ENCODE peak calls at places on chromosomes 4 and X, in six cellular contexts. R, O, J, A, Y and D are unnamed samples. For H3K27me3, H3K4me1 and H3K36me3, the result is how much of the 10 kb centered on the place peaks cover.

GRCh38 chr4:1055721-1056590 is 44.5 kb downstream of the FGFRL1 start:
- DNase-seq in O (no peak), Y (peak), J (no peak), R (no peak), A (no peak), D (peak)

GRCh38 chrX:27619975-27620374 is 29.8 kb downstream of the DCAF8L2 start:
- DNase-seq in R (no peak), O (peak), J (peak), A (peak), Y (no peak), D (no peak)

GRCh38 chr4:144565558-144566195 is 80.3 kb upstream of the HHIP start:
- DNase-seq in R (no peak), J (no peak), A (no peak), O (no peak), Y (no peak), D (no peak)

GRCh38 chrX:146224442-146224841 is 406.8 kb downstream of the SLITRK2 start:
- DNase-seq in R (no peak), J (peak), O (peak), Y (no peak), A (no peak), D (peak)

GRCh38 chr4:48031802-48032525 is 15.4 kb downstream of the NIPAL1 start:
- DNase-seq in J (no peak), O (no peak), Y (peak), A (peak), R (peak), D (no peak)

GRCh38 chr4:150176559-150176958 is 98.3 kb downstream of the DCLK2 start:
- DNase-seq in J (no peak), R (peak), A (peak), O (no peak), Y (no peak), D (no peak)

GRCh38 chrX:125132274-125132673 is 187.4 kb upstream of the TEX13C start:
- DNase-seq in A (no peak), Y (no peak), R (no peak), O (peak), J (peak), D (no peak)

GRCh38 chr4:2406406-2406805 is 12.0 kb downstream of the ZFYVE28 start:
- DNase-seq in J (no peak), O (no peak), A (no peak), Y (no peak), R (no peak), D (peak)

GRCh38 chrX:99887918-99888317 is 522.2 kb downstream of the PCDH19 start:
- DNase-seq in O (no peak), J (no peak), Y (peak), A (no peak), R (no peak), D (no peak)
- H3K27me3 ChIP-seq in O (under half), J (under half), Y (under half), A (under half), R (under half), D (under half)

GRCh38 chr4:143404555-143404954 is 67.9 kb downstream of the GAB1 start:
- DNase-seq in O (no peak), A (no peak), J (no peak), Y (no peak), R (no peak), D (no peak)
- H3K4me1 ChIP-seq in O (under half), A (under half), J (under half), Y (half or more), R (half or more), D (under half)

GRCh38 chr4:145775406-145775805 is 95.5 kb downstream of the C4orf51 start:
- DNase-seq in J (no peak), R (no peak), A (no peak), Y (no peak), O (no peak), D (no peak)
- H3K36me3 ChIP-seq in J (under half), R (under half), A (half or more), Y (half or more), O (under half), D (half or more)

DNA sequence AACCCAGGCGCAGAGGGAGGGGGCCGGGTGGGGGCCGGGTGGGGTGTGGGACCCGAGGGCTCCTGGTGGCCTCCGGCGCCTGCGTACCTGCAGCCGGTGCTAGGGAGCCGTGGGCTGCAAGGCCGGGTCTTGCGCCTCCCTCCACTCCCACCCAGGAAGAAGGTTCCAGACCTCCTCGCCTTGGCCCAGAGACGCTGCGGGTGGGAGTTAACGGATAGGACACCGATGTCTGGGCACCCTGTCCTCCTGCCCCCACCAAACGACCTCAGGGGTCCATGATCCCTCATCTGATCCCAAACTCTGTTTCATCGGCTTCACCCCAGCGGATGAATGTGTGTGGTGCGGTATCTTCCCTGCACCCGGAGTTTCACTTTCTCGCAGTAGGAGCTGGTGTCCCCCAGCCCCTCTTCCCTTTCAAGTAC is 927 bp downstream of the MSX1 start:
- DNase-seq in A (no peak), J (no peak), Y (no peak), O (no peak), R (no peak), D (peak)
- H3K27me3 ChIP-seq in A (half or more), J (under half), Y (half or more), O (under half), R (half or more), D (half or more)

GRCh38 chr4:77376788-77377460 is 219.9 kb downstream of the CCNG2 start:
- DNase-seq in J (no peak), R (no peak), Y (no peak), O (no peak), A (no peak), D (peak)
- H3K4me1 ChIP-seq in J (under half), R (under half), Y (under half), O (under half), A (under half), D (under half)

GRCh38 chr4:102807345-102807744 is 20.0 kb downstream of the UBE2D3 start:
- DNase-seq in J (no peak), R (no peak), A (no peak), O (no peak), Y (no peak), D (no peak)
- H3K36me3 ChIP-seq in J (half or more), R (under half), A (half or more), O (half or more), Y (half or more), D (half or more)

GRCh38 chr4:8021796-8022195 is 82.1 kb upstream of the AFAP1 start:
- DNase-seq in O (no peak), R (no peak), Y (peak), A (no peak), J (peak), D (no peak)
- H3K27me3 ChIP-seq in O (half or more), R (under half), Y (under half), A (under half), J (under half), D (under half)

DNA sequence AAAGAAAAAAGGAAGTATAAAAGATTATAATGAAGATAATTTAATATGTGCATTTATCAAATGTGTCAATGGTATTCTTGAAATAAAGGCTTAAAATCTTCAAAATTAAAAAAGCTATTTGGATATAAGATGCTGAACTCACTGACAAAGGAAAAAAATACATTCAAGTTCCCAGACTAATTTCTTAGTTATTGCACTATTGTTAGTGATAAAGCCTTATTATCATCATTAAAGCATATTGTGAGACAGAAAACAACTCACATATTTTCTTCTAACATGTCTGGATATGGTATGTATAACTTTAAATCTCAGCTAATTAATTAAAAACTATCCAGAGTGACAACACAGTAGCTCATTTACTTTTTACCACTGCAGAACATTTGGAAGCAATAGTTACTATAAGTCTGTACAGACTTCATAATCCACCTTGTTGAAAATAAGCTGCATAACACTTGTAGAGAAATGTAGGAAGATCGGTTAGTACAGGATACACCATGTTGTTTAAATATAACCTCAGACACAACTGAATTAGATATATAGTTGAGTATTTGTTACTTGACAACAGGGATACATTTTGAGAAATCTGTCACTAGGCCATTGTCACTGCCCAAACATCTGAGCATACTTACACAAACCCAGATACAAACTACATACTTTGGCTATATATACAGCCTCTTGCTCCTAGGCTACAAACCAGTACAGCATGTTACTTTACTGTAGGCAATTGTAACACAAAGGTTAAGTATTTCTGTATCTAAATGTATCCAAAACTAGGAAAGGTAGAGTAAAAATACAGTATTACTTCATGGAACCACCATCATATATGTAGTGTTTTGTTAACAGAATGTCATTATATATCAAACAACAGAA is 12.8 kb upstream of the FAM200B start:
- DNase-seq in Y (no peak), A (no peak), J (no peak), R (no peak), O (no peak), D (no peak)
- H3K4me1 ChIP-seq in Y (under half), A (under half), J (under half), R (under half), O (under half), D (under half)

DNA sequence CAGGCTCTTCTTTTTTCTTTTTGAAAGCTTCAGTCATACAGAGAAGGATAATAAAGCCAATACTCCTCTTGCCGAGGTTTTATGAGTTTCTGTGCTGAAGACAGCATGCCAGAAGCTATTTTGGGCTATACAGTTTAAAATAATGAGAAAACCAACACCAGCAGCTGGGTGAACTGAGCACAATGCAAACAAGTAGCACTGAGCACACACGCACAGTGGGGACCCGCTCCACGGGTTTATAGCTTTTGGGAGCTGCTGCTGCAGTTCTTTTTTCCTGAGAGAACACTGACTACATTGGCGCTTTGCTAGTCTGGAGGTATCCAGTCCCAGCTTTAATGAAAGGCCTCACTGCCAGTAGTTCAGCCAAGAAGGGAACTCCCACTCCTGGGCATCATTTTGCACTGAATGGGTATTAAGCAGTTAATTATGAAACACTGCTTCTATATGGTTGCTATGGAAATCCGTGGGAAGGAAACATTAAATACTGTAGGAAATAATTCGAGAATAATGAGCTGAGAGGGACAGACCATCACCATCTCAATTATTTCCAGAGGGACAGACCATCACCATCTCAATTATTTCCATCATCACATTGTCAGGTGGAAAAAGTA is 184.4 kb upstream of the CTSO start:
- DNase-seq in J (no peak), A (no peak), Y (no peak), O (peak), R (no peak), D (no peak)
- H3K36me3 ChIP-seq in J (under half), A (under half), Y (under half), O (under half), R (under half), D (under half)

GRCh38 chrX:96211953-96212352 is 472.7 kb upstream of the DIAPH2 start:
- DNase-seq in Y (no peak), O (no peak), A (no peak), R (no peak), J (no peak), D (no peak)
- H3K27me3 ChIP-seq in Y (under half), O (under half), A (under half), R (under half), J (under half), D (under half)